ENCODE peak calls at places on chromosomes 4 and X, in ten cellular contexts. F is uterus; J is lung microvascular endothelial cell; D is Kasumi-1; Y is stimulated activated CD8-positive, alpha-beta memory T cell treated with anti-CD3 and anti-CD28 coated beads, Interleukin-12 subunit alpha, Interleukin-12 subunit beta, amount 100 ng/mL, for 4 hours; O is GM20000; B is foreskin melanocyte; G is M059J; P is nucleus accumbens; Z is AG08395. C is an unnamed sample.

GRCh38 chr4:46549125-46549524 is 159.2 kb upstream of the GABRA2 start:
- DNase-seq in F (no peak), J (no peak), D (no peak), Y (no peak), O (no peak), B (no peak), G (no peak), P (no peak), Z (no peak), C (no peak)

GRCh38 chr4:140982613-140983340 is 150.5 kb downstream of the RNF150 start:
- DNase-seq in F (no peak), J (no peak), D (no peak), Y (no peak), O (no peak), B (no peak), G (no peak), P (no peak), Z (no peak), C (no peak)

GRCh38 chr4:40749717-40750460 is at the start of gene NSUN7:
- DNase-seq in F (peak), J (no peak), D (peak), Y (no peak), O (peak), B (no peak), G (peak), P (no peak), Z (no peak), C (peak)

GRCh38 chr4:1763550-1764080 is 29.5 kb upstream of the FGFR3 start:
- DNase-seq in F (peak), J (peak), D (peak), Y (no peak), O (peak), B (peak), G (peak), P (no peak), Z (peak), C (no peak)

GRCh38 chr4:10734697-10735096 is 50.1 kb upstream of the CLNK start:
- DNase-seq in F (no peak), J (no peak), D (no peak), Y (no peak), O (no peak), B (no peak), G (no peak), P (no peak), Z (no peak), C (no peak)

GRCh38 chr4:56757821-56758400 is 63.6 kb downstream of the SPINK2 start:
- DNase-seq in F (peak), J (peak), D (peak), Y (peak), O (peak), B (peak), G (peak), P (no peak), Z (peak), C (peak)

GRCh38 chr4:112099701-112100289 is 45.5 kb upstream of the FAM241A start:
- DNase-seq in F (no peak), J (peak), D (peak), Y (no peak), O (peak), B (peak), G (peak), P (no peak), Z (peak), C (peak)

GRCh38 chrX:151153086-151153485 is 23.3 kb upstream of the GPR50 start:
- DNase-seq in F (no peak), J (no peak), D (peak), Y (no peak), O (no peak), B (peak), G (peak), P (no peak), Z (peak), C (no peak)

GRCh38 chr4:7255996-7256395 is 63.7 kb downstream of the SORCS2 start:
- DNase-seq in F (no peak), J (no peak), D (no peak), Y (no peak), O (no peak), B (no peak), G (no peak), P (no peak), Z (no peak), C (no peak)

GRCh38 chr4:6768539-6768905 is 14.0 kb upstream of the KIAA0232 start:
- DNase-seq in F (no peak), J (peak), D (peak), Y (no peak), O (no peak), B (no peak), G (peak), P (no peak), Z (peak), C (no peak)

GRCh38 chr4:52643190-52643589 is 15.9 kb downstream of the USP46 start:
- DNase-seq in F (no peak), J (no peak), D (no peak), Y (no peak), O (no peak), B (no peak), G (no peak), P (no peak), Z (no peak), C (no peak)

GRCh38 chr4:170088686-170089085 is 1.1 kb downstream of the AADAT start:
- DNase-seq in F (no peak), J (no peak), D (peak), Y (no peak), O (no peak), B (no peak), G (no peak), P (no peak), Z (no peak), C (no peak)

GRCh38 chr4:156517546-156517945 is 454.1 kb downstream of the PDGFC start:
- DNase-seq in F (no peak), J (no peak), D (no peak), Y (no peak), O (no peak), B (no peak), G (no peak), P (no peak), Z (no peak), C (no peak)

GRCh38 chr4:73770917-73771316 is 30.5 kb downstream of the CXCL8 start:
- DNase-seq in F (no peak), J (no peak), D (no peak), Y (no peak), O (no peak), B (no peak), G (no peak), P (no peak), Z (no peak), C (no peak)

GRCh38 chr4:105979506-105979905 is 84.2 kb downstream of the NPNT start:
- DNase-seq in F (no peak), J (no peak), D (no peak), Y (no peak), O (no peak), B (no peak), G (peak), P (no peak), Z (no peak), C (no peak)

GRCh38 chrX:22520128-22520828 is 247.6 kb downstream of the CBLL2 start:
- DNase-seq in F (no peak), J (peak), D (no peak), Y (no peak), O (no peak), B (no peak), G (peak), P (no peak), Z (no peak), C (no peak)

GRCh38 chr4:1842993-1843448 is 12.9 kb downstream of the LETM1 start:
- DNase-seq in F (no peak), J (peak), D (no peak), Y (no peak), O (no peak), B (no peak), G (peak), P (no peak), Z (peak), C (no peak)

GRCh38 chrX:153946910-153947769 is 2.7 kb upstream of the RENBP start:
- DNase-seq in F (no peak), J (peak), D (peak), Y (peak), O (peak), B (peak), G (peak), P (no peak), Z (peak), C (peak)

GRCh38 chr4:17322514-17322913 is 189.4 kb downstream of the QDPR start:
- DNase-seq in F (no peak), J (peak), D (no peak), Y (no peak), O (no peak), B (no peak), G (peak), P (no peak), Z (no peak), C (no peak)

GRCh38 chr4:176380352-176381157 is 60.8 kb downstream of the SPCS3 start:
- DNase-seq in F (no peak), J (peak), D (no peak), Y (no peak), O (no peak), B (no peak), G (peak), P (no peak), Z (no peak), C (no peak)

GRCh38 chrX:56729152-56729557 is at the start of gene NBDY:
- DNase-seq in F (peak), J (peak), D (peak), Y (peak), O (peak), B (peak), G (peak), P (peak), Z (peak), C (peak)

GRCh38 chrX:153688900-153689590 is 1.3 kb downstream of the SLC6A8 start:
- DNase-seq in F (no peak), J (no peak), D (no peak), Y (no peak), O (no peak), B (peak), G (peak), P (peak), Z (peak), C (no peak)

GRCh38 chrX:136210243-136210642 is 41.0 kb downstream of the MAP7D3 start:
- DNase-seq in F (no peak), J (no peak), D (peak), Y (no peak), O (no peak), B (no peak), G (peak), P (no peak), Z (no peak), C (no peak)

GRCh38 chr4:126807132-126807531 is 825.6 kb upstream of the INTU start:
- DNase-seq in F (no peak), J (no peak), D (no peak), Y (no peak), O (no peak), B (peak), G (peak), P (no peak), Z (peak), C (no peak)

GRCh38 chr4:80255374-80256095 is 10.9 kb upstream of the FGF5 start:
- DNase-seq in F (no peak), J (no peak), D (no peak), Y (no peak), O (no peak), B (peak), G (peak), P (no peak), Z (peak), C (no peak)